ENCODE peak calls at places on chromosome 5, in ten cellular contexts. H, K, I, L, M, Q, R, B, J and N are unnamed samples.

GRCh38 chr5:156815988-156816599 is 34.0 kb upstream of the PPP1R2B start:
- DNase-seq in B (no peak), R (no peak), L (peak), M (no peak), J (no peak), Q (peak), K (peak), I (peak), H (peak), N (peak)

GRCh38 chr5:54645888-54646284 is 128.3 kb downstream of the SNX18 start:
- DNase-seq in L (peak), Q (peak), I (no peak), M (no peak), R (no peak), K (no peak), J (no peak), H (no peak), B (no peak), N (no peak)

GRCh38 chr5:89374144-89374784 is 491.3 kb upstream of the MEF2C start:
- DNase-seq in L (no peak), J (no peak), I (no peak), B (no peak), K (no peak), H (no peak), M (no peak), R (no peak), Q (peak), N (no peak)

GRCh38 chr5:56829137-56829536 is 13.8 kb downstream of the MAP3K1 start:
- DNase-seq in M (no peak), I (no peak), R (no peak), K (peak), H (no peak), J (no peak), Q (no peak), B (peak), L (no peak), N (no peak)

GRCh38 chr5:115788440-115788839 is 28.0 kb downstream of the CDO1 start:
- DNase-seq in J (no peak), M (no peak), I (no peak), Q (no peak), L (no peak), H (no peak), B (no peak), K (no peak), R (no peak), N (no peak)

GRCh38 chr5:132419517-132420468 is 50.3 kb downstream of the SLC22A5 start:
- DNase-seq in M (peak), Q (peak), B (no peak), H (no peak), K (peak), J (no peak), I (peak), R (no peak), L (peak), N (peak)

GRCh38 chr5:14663734-14664269 is 716 bp upstream of the OTULIN start:
- DNase-seq in Q (no peak), B (no peak), I (peak), K (peak), L (no peak), J (no peak), M (no peak), R (no peak), H (no peak), N (no peak)

GRCh38 chr5:149671544-149671943 is 58.6 kb upstream of the PPARGC1B start:
- DNase-seq in H (no peak), K (no peak), J (no peak), Q (no peak), M (peak), R (no peak), I (no peak), B (no peak), L (no peak), N (no peak)

GRCh38 chr5:167049043-167049663 is 1242.3 kb upstream of the WWC1 start:
- DNase-seq in H (peak), R (no peak), K (peak), J (no peak), B (peak), M (peak), I (peak), L (peak), Q (no peak), N (no peak)

GRCh38 chr5:171175746-171176145 is 133.3 kb upstream of the TLX3 start:
- DNase-seq in R (no peak), B (no peak), K (no peak), H (no peak), J (no peak), I (no peak), M (no peak), Q (no peak), L (no peak), N (no peak)

GRCh38 chr5:4837489-4838058 is 302.6 kb upstream of the ADAMTS16 start:
- DNase-seq in I (no peak), K (no peak), B (no peak), R (no peak), J (no peak), H (no peak), L (no peak), M (no peak), Q (no peak), N (no peak)

GRCh38 chr5:8457187-8458037 is 588.5 kb downstream of the MTRR start:
- DNase-seq in L (peak), I (peak), K (peak), H (peak), M (peak), J (peak), Q (no peak), B (peak), R (peak), N (peak)

GRCh38 chr5:55618318-55618717 is 83.6 kb upstream of the PLPP1 start:
- DNase-seq in Q (no peak), K (no peak), I (no peak), L (no peak), B (no peak), M (no peak), J (no peak), H (no peak), R (no peak), N (no peak)

GRCh38 chr5:90506221-90506620 is 23.2 kb downstream of the LYSMD3 start:
- DNase-seq in H (no peak), J (no peak), B (no peak), R (no peak), K (no peak), M (no peak), I (no peak), Q (no peak), L (peak), N (no peak)

GRCh38 chr5:17203329-17204132 is 13.9 kb upstream of the BASP1 start:
- DNase-seq in K (peak), L (peak), R (no peak), I (no peak), H (peak), B (no peak), M (no peak), Q (peak), J (no peak), N (peak)

GRCh38 chr5:160926428-160926827 is 74.4 kb upstream of the ATP10B start:
- DNase-seq in Q (no peak), M (peak), H (no peak), K (no peak), R (no peak), J (no peak), I (no peak), B (peak), L (no peak), N (no peak)